ENCODE peak calls at places on chromosome 7, in six cellular contexts. One of them, this sample, is unnamed.

GRCh38 chr7:38398725-38399321 is 125.4 kb upstream of the TARP start:
- DNase-seq in IMR-90: peak
- DNase-seq in mesenchymal stem cell: peak
- DNase-seq in neuronal stem cell: peak
- DNase-seq in mesendoderm: peak
- DNase-seq in H1: no peak
- DNase-seq in this sample: peak

GRCh38 chr7:133789951-133790350 is 337.2 kb upstream of the LRGUK start:
- DNase-seq in mesenchymal stem cell: peak
- DNase-seq in IMR-90: peak
- DNase-seq in neuronal stem cell: no peak
- DNase-seq in H1: no peak
- DNase-seq in mesendoderm: peak
- DNase-seq in this sample: no peak

GRCh38 chr7:14210075-14210474 is 220.6 kb upstream of the ETV1 start:
- DNase-seq in mesenchymal stem cell: no peak
- DNase-seq in neuronal stem cell: no peak
- DNase-seq in IMR-90: no peak
- DNase-seq in H1: no peak
- DNase-seq in mesendoderm: no peak
- DNase-seq in this sample: no peak

GRCh38 chr7:11026452-11027359 is 53.0 kb downstream of the PHF14 start:
- DNase-seq in neuronal stem cell: no peak
- DNase-seq in IMR-90: peak
- DNase-seq in mesenchymal stem cell: no peak
- DNase-seq in H1: no peak
- DNase-seq in mesendoderm: no peak
- DNase-seq in this sample: no peak

GRCh38 chr7:107946451-107946850 is 55.5 kb downstream of the DLD start:
- DNase-seq in neuronal stem cell: no peak
- DNase-seq in H1: no peak
- DNase-seq in IMR-90: peak
- DNase-seq in mesendoderm: no peak
- DNase-seq in mesenchymal stem cell: no peak
- DNase-seq in this sample: peak

GRCh38 chr7:158278745-158279320 is 308.8 kb downstream of the PTPRN2 start:
- DNase-seq in H1: no peak
- DNase-seq in neuronal stem cell: no peak
- DNase-seq in mesenchymal stem cell: no peak
- DNase-seq in IMR-90: no peak
- DNase-seq in mesendoderm: peak
- DNase-seq in this sample: no peak

GRCh38 chr7:152615052-152615741 is 60.7 kb downstream of the XRCC2 start:
- DNase-seq in IMR-90: no peak
- DNase-seq in H1: no peak
- DNase-seq in mesenchymal stem cell: no peak
- DNase-seq in neuronal stem cell: no peak
- DNase-seq in mesendoderm: no peak
- DNase-seq in this sample: no peak

GRCh38 chr7:143372070-143372469 is 9.1 kb upstream of the ZYX start:
- DNase-seq in mesenchymal stem cell: no peak
- DNase-seq in H1: no peak
- DNase-seq in IMR-90: no peak
- DNase-seq in mesendoderm: no peak
- DNase-seq in neuronal stem cell: no peak
- DNase-seq in this sample: no peak

GRCh38 chr7:138137423-138138171 is 61.3 kb downstream of the AKR1D1 start:
- DNase-seq in H1: no peak
- DNase-seq in IMR-90: no peak
- DNase-seq in mesenchymal stem cell: no peak
- DNase-seq in neuronal stem cell: no peak
- DNase-seq in mesendoderm: no peak
- DNase-seq in this sample: peak

GRCh38 chr7:17444673-17445072 is 146.2 kb downstream of the AHR start:
- DNase-seq in IMR-90: peak
- DNase-seq in neuronal stem cell: no peak
- DNase-seq in H1: no peak
- DNase-seq in mesendoderm: peak
- DNase-seq in mesenchymal stem cell: peak
- DNase-seq in this sample: no peak

GRCh38 chr7:50331564-50332208 is 27.2 kb downstream of the IKZF1 start:
- DNase-seq in H1: no peak
- DNase-seq in IMR-90: no peak
- DNase-seq in mesendoderm: no peak
- DNase-seq in neuronal stem cell: no peak
- DNase-seq in mesenchymal stem cell: no peak
- DNase-seq in this sample: no peak

GRCh38 chr7:46178685-46179084 is 257.6 kb upstream of the IGFBP3 start:
- DNase-seq in neuronal stem cell: no peak
- DNase-seq in IMR-90: peak
- DNase-seq in mesenchymal stem cell: no peak
- DNase-seq in H1: peak
- DNase-seq in mesendoderm: peak
- DNase-seq in this sample: no peak

GRCh38 chr7:145106001-145106400 is 270.1 kb upstream of the TPK1 start:
- DNase-seq in neuronal stem cell: no peak
- DNase-seq in IMR-90: no peak
- DNase-seq in mesendoderm: peak
- DNase-seq in H1: no peak
- DNase-seq in mesenchymal stem cell: no peak
- DNase-seq in this sample: no peak

GRCh38 chr7:150756858-150757257 is 19.6 kb downstream of the GIMAP5 start:
- DNase-seq in neuronal stem cell: no peak
- DNase-seq in H1: no peak
- DNase-seq in mesendoderm: no peak
- DNase-seq in IMR-90: no peak
- DNase-seq in mesenchymal stem cell: no peak
- DNase-seq in this sample: peak

GRCh38 chr7:156480671-156481070 is 159.9 kb upstream of the RNF32 start:
- DNase-seq in mesenchymal stem cell: no peak
- DNase-seq in H1: no peak
- DNase-seq in neuronal stem cell: no peak
- DNase-seq in IMR-90: no peak
- DNase-seq in mesendoderm: no peak
- DNase-seq in this sample: no peak

GRCh38 chr7:22885824-22886255 is 63.2 kb upstream of the TOMM7 start:
- DNase-seq in mesenchymal stem cell: peak
- DNase-seq in IMR-90: peak
- DNase-seq in neuronal stem cell: no peak
- DNase-seq in mesendoderm: no peak
- DNase-seq in H1: no peak
- DNase-seq in this sample: no peak

GRCh38 chr7:11206131-11206921 is 232.7 kb downstream of the PHF14 start:
- DNase-seq in mesendoderm: no peak
- DNase-seq in mesenchymal stem cell: no peak
- DNase-seq in H1: no peak
- DNase-seq in neuronal stem cell: no peak
- DNase-seq in IMR-90: no peak
- DNase-seq in this sample: no peak

GRCh38 chr7:148963583-148964509 is 64.5 kb downstream of the PDIA4 start:
- DNase-seq in neuronal stem cell: no peak
- DNase-seq in IMR-90: no peak
- DNase-seq in mesenchymal stem cell: no peak
- DNase-seq in mesendoderm: no peak
- DNase-seq in H1: no peak
- DNase-seq in this sample: no peak

GRCh38 chr7:35823440-35823839 is 22.6 kb downstream of the SEPTIN7 start:
- DNase-seq in IMR-90: no peak
- DNase-seq in H1: no peak
- DNase-seq in mesendoderm: no peak
- DNase-seq in neuronal stem cell: no peak
- DNase-seq in mesenchymal stem cell: no peak
- DNase-seq in this sample: no peak

GRCh38 chr7:123185756-123186155 is 14.0 kb downstream of the SLC13A1 start:
- DNase-seq in neuronal stem cell: no peak
- DNase-seq in IMR-90: no peak
- DNase-seq in H1: no peak
- DNase-seq in mesenchymal stem cell: no peak
- DNase-seq in mesendoderm: peak
- DNase-seq in this sample: no peak

GRCh38 chr7:111108526-111108925 is 17.6 kb downstream of the LRRN3 start:
- DNase-seq in mesendoderm: no peak
- DNase-seq in IMR-90: peak
- DNase-seq in mesenchymal stem cell: peak
- DNase-seq in H1: no peak
- DNase-seq in neuronal stem cell: no peak
- DNase-seq in this sample: no peak

GRCh38 chr7:46257766-46258448 is 336.8 kb upstream of the IGFBP3 start:
- DNase-seq in mesendoderm: no peak
- DNase-seq in H1: no peak
- DNase-seq in neuronal stem cell: no peak
- DNase-seq in mesenchymal stem cell: peak
- DNase-seq in IMR-90: peak
- DNase-seq in this sample: peak

GRCh38 chr7:1548438-1548831 is 7.6 kb downstream of the TMEM184A start:
- DNase-seq in H1: no peak
- DNase-seq in mesendoderm: no peak
- DNase-seq in neuronal stem cell: no peak
- DNase-seq in IMR-90: no peak
- DNase-seq in mesenchymal stem cell: peak
- DNase-seq in this sample: no peak

GRCh38 chr7:97118306-97118917 is 914 bp downstream of the SDHAF3 start:
- DNase-seq in IMR-90: no peak
- DNase-seq in neuronal stem cell: no peak
- DNase-seq in mesenchymal stem cell: peak
- DNase-seq in H1: no peak
- DNase-seq in mesendoderm: no peak
- DNase-seq in this sample: no peak

GRCh38 chr7:70704921-70705346 is 427.0 kb upstream of the GALNT17 start:
- DNase-seq in neuronal stem cell: no peak
- DNase-seq in mesenchymal stem cell: no peak
- DNase-seq in mesendoderm: no peak
- DNase-seq in IMR-90: no peak
- DNase-seq in H1: no peak
- DNase-seq in this sample: no peak

GRCh38 chr7:20828947-20829346 is 42.3 kb upstream of the SP8 start:
- DNase-seq in H1: no peak
- DNase-seq in mesenchymal stem cell: no peak
- DNase-seq in IMR-90: no peak
- DNase-seq in neuronal stem cell: no peak
- DNase-seq in mesendoderm: no peak
- DNase-seq in this sample: no peak

GRCh38 chr7:40922316-40922670 is 780.6 kb downstream of the INHBA start:
- DNase-seq in H1: no peak
- DNase-seq in IMR-90: peak
- DNase-seq in mesendoderm: peak
- DNase-seq in mesenchymal stem cell: peak
- DNase-seq in neuronal stem cell: no peak
- DNase-seq in this sample: peak

GRCh38 chr7:108455524-108455832 is 758 bp downstream of the NRCAM start:
- DNase-seq in IMR-90: no peak
- DNase-seq in mesendoderm: no peak
- DNase-seq in mesenchymal stem cell: no peak
- DNase-seq in H1: no peak
- DNase-seq in neuronal stem cell: no peak
- DNase-seq in this sample: no peak

GRCh38 chr7:47260270-47260669 is 321.6 kb downstream of the TNS3 start:
- DNase-seq in neuronal stem cell: no peak
- DNase-seq in IMR-90: no peak
- DNase-seq in mesenchymal stem cell: no peak
- DNase-seq in mesendoderm: no peak
- DNase-seq in H1: no peak
- DNase-seq in this sample: no peak

GRCh38 chr7:150325110-150325611 is 1.8 kb upstream of the ACTR3C start:
- DNase-seq in H1: no peak
- DNase-seq in neuronal stem cell: no peak
- DNase-seq in IMR-90: peak
- DNase-seq in mesenchymal stem cell: peak
- DNase-seq in mesendoderm: no peak
- DNase-seq in this sample: peak

DNA sequence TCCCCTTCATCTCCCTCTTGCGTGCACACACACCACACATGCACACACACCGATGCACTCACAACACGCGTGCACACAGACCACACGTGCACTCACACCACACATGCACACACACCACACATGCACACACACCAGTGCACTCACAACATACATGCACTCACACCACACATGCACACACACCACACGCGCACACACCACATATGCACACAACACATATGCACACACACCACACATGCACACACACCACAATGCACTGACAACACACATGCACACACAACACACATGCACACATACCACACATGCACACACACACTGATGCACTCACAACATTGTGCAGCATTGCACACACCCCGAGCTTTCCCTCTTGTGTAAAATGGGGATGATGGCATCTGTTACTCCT is 68.1 kb downstream of the TRRAP start:
- DNase-seq in neuronal stem cell: no peak
- DNase-seq in IMR-90: no peak
- DNase-seq in mesendoderm: no peak
- DNase-seq in mesenchymal stem cell: no peak
- DNase-seq in H1: no peak
- DNase-seq in this sample: no peak
- H2BK5ac ChIP-seq in neuronal stem cell: no peak
- H2BK5ac ChIP-seq in IMR-90: no peak
- H2BK5ac ChIP-seq in mesendoderm: no peak
- H2BK5ac ChIP-seq in mesenchymal stem cell: no peak
- H2BK5ac ChIP-seq in H1: peak
- H2BK5ac ChIP-seq in this sample: no peak

DNA sequence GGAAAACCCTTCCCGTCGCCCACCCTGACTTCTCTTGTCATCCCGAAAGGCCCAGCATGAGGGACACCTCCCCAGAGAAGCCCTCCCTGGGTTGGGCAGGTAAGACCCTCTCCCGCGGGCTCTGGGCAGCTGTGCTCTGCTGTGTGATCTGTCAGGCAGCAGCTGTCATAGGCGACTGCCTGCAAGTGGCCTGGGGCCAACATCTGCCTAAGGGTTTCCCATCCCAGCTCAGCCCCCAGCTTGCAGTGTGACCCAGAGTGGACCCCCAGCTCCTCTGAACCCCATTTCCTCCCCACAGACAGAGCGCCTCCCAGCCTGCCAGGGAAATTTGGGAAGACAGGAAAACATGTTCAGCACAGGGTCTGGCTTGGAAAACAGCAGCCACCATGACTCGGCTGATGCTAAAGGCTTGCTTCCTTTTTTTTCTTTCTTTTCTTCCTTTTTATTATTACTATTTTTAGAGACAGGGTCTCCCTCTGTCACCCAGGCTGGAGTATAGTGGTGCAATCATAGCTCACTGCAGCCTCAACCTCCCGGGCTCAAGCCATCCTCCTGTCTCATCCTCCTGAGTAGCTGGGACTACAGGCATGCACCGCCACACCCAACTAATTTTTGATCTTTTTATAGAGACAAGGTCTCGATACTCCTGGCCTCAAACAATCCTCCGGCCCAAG is 18.3 kb upstream of the TNRC18 start:
- DNase-seq in neuronal stem cell: no peak
- DNase-seq in mesendoderm: no peak
- DNase-seq in IMR-90: no peak
- DNase-seq in mesenchymal stem cell: no peak
- DNase-seq in H1: no peak
- DNase-seq in this sample: no peak
- H3K4me3 ChIP-seq in neuronal stem cell: no peak
- H3K4me3 ChIP-seq in mesendoderm: no peak
- H3K4me3 ChIP-seq in IMR-90: no peak
- H3K4me3 ChIP-seq in mesenchymal stem cell: no peak
- H3K4me3 ChIP-seq in H1: no peak
- H3K4me3 ChIP-seq in this sample: no peak

GRCh38 chr7:43693687-43694398 is 35.5 kb downstream of the COA1 start:
- DNase-seq in mesendoderm: no peak
- DNase-seq in neuronal stem cell: no peak
- DNase-seq in H1: no peak
- DNase-seq in IMR-90: peak
- DNase-seq in mesenchymal stem cell: no peak
- DNase-seq in this sample: no peak
- H3K23ac ChIP-seq in mesendoderm: no peak
- H3K23ac ChIP-seq in neuronal stem cell: no peak
- H3K23ac ChIP-seq in H1: peak
- H3K23ac ChIP-seq in IMR-90: peak
- H3K23ac ChIP-seq in mesenchymal stem cell: no peak
- H3K23ac ChIP-seq in this sample: no peak

GRCh38 chr7:129157651-129158050 is 13.1 kb downstream of the TSPAN33 start:
- DNase-seq in IMR-90: no peak
- DNase-seq in H1: no peak
- DNase-seq in mesenchymal stem cell: no peak
- DNase-seq in mesendoderm: no peak
- DNase-seq in neuronal stem cell: no peak
- DNase-seq in this sample: no peak
- H2BK5ac ChIP-seq in IMR-90: no peak
- H2BK5ac ChIP-seq in H1: no peak
- H2BK5ac ChIP-seq in mesenchymal stem cell: no peak
- H2BK5ac ChIP-seq in mesendoderm: no peak
- H2BK5ac ChIP-seq in neuronal stem cell: no peak
- H2BK5ac ChIP-seq in this sample: no peak